ENCODE peak calls at places on chromosomes 6 and 20, in four cellular contexts. T is heart right ventricle, U is lung, J is adipocyte. V is an unnamed sample.

GRCh38 chr6:80633412-80633811 is 526.9 kb downstream of the BCKDHB start:
- DNase-seq in T (no peak), U (no peak), J (no peak), V (no peak)

GRCh38 chr6:165684333-165684732 is 21.3 kb upstream of the PDE10A start:
- DNase-seq in T (no peak), U (no peak), J (no peak), V (no peak)

GRCh38 chr6:35259946-35260626 is 551 bp downstream of the ZNF76 start:
- DNase-seq in T (peak; percentile 80), U (peak; percentile 83), J (no peak), V (peak; percentile 71)

GRCh38 chr20:52500150-52500549 is 308.6 kb upstream of the ZFP64 start:
- DNase-seq in T (no peak), U (no peak), J (no peak), V (no peak)

GRCh38 chr6:113690255-113690956 is 166.7 kb upstream of the MARCKS start:
- DNase-seq in T (no peak), U (no peak), J (peak; percentile 88), V (peak; percentile 78)

GRCh38 chr6:90088009-90088408 is 193.7 kb downstream of the GJA10 start:
- DNase-seq in T (no peak), U (no peak), J (peak; percentile 62), V (no peak)

GRCh38 chr6:169776379-169776778 is 25.0 kb downstream of the ERMARD start:
- DNase-seq in T (no peak), U (peak; percentile 16), J (no peak), V (no peak)

GRCh38 chr6:110618591-110619267 is 142.3 kb upstream of the SLC22A16 start:
- DNase-seq in T (no peak), U (no peak), J (peak; percentile 9), V (no peak)

GRCh38 chr6:48074368-48074767 is 36.6 kb downstream of the PTCHD4 start:
- DNase-seq in T (no peak), U (no peak), J (peak; percentile 50), V (peak; percentile 55)

GRCh38 chr6:158232445-158233213 is 64.5 kb downstream of the GTF2H5 start:
- DNase-seq in T (peak; percentile 66), U (peak; percentile 51), J (peak; percentile 81), V (peak; percentile 53)

GRCh38 chr6:24689964-24690363 is 23.1 kb downstream of the ACOT13 start:
- DNase-seq in T (no peak), U (no peak), J (peak; percentile 28), V (no peak)

GRCh38 chr20:53914861-53915458 is 155.4 kb downstream of the BCAS1 start:
- DNase-seq in T (no peak), U (no peak), J (peak; percentile 34), V (no peak)
- H3K4me3 ChIP-seq in T (peak overlapping the region; percentile 67), U (no peak overlapping the region), J (peak overlapping the region; percentile 85), V (peak overlapping the region; percentile 41)

DNA sequence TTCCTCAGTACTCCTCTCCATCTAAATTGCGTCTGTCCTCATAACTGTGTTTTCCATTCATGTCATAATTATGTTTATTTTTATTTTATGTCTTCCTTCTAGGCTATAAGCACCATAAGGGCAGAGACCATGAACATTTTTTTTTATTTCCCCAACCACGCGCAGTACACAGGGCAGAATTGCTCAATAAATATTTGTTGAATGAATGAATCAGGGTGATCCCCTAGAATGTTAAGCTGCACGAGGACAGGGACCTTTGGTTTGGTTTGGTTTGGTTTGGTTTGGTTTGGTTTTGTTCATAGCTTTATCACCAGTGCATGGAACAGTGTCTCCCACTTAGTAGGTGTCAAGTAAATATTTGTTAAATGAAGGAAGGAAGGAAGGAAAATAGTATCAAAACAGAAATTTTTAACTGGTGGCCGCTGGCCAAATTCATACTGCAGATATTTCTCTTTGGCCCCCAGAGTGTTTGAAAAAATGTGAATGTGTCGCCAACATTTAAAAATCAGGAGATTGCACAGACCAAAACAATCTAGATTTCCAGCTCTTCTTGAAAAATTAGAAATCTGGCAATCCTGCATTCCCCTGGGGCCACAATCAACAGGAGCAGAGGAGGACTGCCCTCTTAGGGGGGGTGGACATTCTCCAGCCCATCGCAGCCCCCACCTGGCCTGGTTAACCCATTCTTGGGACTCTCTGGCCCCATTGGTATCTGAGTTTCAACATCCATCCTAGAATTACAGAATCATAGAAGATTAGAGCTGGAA is 205.3 kb downstream of the EYA2 start:
- DNase-seq in T (peak; percentile 24), U (no peak), J (peak; percentile 57), V (no peak)
- H3K9me3 ChIP-seq in T (peaks cover 32% of the 10 kb centered on the region), U (peaks cover 8% of the 10 kb centered on the region), J (peaks cover 25% of the 10 kb centered on the region), V (peaks cover 13% of the 10 kb centered on the region)

DNA sequence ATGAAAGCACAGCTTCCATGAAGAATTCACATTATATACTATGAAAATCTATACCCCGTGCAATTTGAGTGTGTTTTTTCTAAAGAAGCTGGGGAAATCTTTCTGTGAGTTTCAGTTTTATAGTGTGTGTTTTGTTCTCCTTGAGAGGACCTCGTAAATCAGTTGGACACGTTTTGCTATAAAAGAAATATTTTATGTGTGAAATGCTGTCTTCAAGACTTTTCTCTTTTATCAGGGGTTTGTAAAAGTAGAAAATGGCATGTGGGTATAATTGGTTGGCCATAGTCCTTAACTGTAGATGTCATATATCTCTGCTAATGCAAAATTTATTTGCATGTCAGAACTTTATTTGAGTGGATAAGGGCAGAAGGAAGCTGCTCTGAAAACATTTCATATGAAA is 186.2 kb downstream of the CDH4 start:
- DNase-seq in T (no peak), U (no peak), J (no peak), V (no peak)
- H3K27me3 ChIP-seq in T (peaks cover 72% of the 10 kb centered on the region), U (no peaks in the 10 kb centered on the region), J (peaks cover 26% of the 10 kb centered on the region), V (peaks cover 14% of the 10 kb centered on the region)

GRCh38 chr6:118581489-118581959 is 33.4 kb downstream of the PLN start:
- DNase-seq in T (no peak), U (no peak), J (peak; percentile 77), V (no peak)
- H3K4me3 ChIP-seq in T (no peak overlapping the region), U (no peak overlapping the region), J (peak overlapping the region; percentile 29), V (no peak overlapping the region)

DNA sequence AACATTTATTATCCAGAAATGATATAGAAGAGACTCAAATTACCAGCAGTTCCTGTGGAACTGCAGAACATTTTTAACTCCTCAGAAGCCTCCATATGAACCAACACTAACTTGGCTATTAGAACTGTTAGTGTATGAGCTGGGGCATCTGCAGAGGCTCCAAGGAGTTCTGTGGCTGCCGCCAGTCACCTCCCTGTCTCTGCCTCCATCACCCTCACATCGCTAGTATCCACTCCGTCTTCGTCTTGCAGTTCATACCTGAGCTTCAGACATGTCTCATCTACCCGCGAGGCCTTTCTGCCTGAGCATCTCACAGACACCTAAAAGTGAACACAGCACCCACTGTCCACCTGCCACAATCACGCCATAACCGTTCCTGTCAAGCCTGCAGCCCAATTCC is 89.5 kb upstream of the CST7 start:
- DNase-seq in T (no peak), U (no peak), J (no peak), V (no peak)
- H3K9me3 ChIP-seq in T (peaks cover 14% of the 10 kb centered on the region), U (peaks cover 10% of the 10 kb centered on the region), J (peaks cover 17% of the 10 kb centered on the region), V (no peaks in the 10 kb centered on the region)

DNA sequence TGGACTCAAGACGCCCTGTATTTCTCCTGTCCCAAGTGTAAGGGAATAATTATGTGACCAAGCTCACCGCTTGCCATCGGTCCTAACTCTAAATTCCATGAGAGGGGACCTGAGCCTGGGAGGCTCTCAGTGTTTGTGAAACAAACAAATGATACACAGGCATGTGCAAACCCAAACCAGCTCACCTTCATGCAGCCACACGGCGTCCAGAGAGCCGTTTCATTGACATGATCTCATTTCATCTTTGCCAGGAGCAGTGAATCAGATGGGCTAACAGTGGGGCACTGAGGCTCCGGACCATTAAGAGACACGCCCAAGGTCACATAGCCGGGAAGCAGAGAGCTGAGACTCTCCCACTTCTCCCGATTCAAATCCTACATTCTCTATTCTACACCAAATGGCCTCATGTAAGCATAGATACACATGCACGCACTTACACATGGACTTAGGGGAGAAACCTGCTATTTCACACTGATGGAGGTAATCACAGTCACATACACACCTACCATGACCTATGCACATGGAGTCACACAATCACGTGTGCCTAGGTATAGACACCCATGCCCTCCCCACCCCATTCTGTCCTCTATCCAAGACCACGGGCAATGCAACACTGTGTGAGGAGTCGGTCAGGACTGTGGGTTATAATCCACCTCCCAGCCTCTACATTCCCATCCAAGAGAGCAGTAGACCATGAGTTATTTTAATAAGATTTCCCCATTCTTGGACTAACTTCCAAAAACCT is 1.1 kb downstream of the BNIP5 start:
- DNase-seq in T (no peak), U (no peak), J (no peak), V (no peak)
- H3K27me3 ChIP-seq in T (peaks cover 15% of the 10 kb centered on the region), U (no peaks in the 10 kb centered on the region), J (peaks cover 40% of the 10 kb centered on the region), V (no peaks in the 10 kb centered on the region)

DNA sequence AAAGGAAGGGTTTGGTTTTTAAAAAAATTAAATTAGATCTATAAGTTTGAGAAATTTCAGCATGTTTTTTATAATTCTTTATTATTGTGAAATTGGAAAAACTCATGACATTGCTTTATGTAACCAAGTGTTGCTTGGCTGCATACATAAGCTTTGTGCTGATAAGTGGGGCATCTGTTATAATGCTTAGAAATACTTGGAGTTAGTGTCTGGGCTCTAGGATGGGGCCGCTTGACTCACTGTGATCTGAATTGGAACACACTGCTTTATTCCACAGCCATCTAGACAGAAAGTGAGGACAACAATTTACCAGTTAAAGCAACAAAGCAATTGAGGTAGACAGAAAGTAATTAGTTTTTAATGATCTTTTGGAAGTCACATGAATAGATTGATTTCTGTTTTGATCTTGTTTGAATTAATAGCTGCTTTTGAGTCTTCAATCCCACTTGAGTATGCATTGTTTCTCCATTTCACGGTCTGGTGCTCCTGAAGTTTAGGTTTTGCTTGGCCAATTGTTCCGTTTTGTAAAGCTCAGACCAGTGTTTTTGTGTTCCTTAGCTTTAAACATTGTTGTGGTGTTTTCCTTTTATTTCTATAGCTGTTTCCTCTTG is 157.4 kb downstream of the TRMT11 start:
- DNase-seq in T (no peak), U (no peak), J (no peak), V (no peak)
- H3K4me3 ChIP-seq in T (no peak overlapping the region), U (no peak overlapping the region), J (peak overlapping the region; percentile 0), V (no peak overlapping the region)

GRCh38 chr6:22940571-22941290 is 371.4 kb downstream of the HDGFL1 start:
- DNase-seq in T (no peak), U (no peak), J (peak; percentile 83), V (no peak)
- H3K9me3 ChIP-seq in T (no peaks in the 10 kb centered on the region), U (no peaks in the 10 kb centered on the region), J (no peaks in the 10 kb centered on the region), V (no peaks in the 10 kb centered on the region)

GRCh38 chr20:62984666-62985065 is 22.1 kb downstream of the BHLHE23 start:
- DNase-seq in T (no peak), U (no peak), J (no peak), V (no peak)
- H3K27me3 ChIP-seq in T (peaks cover 87% of the 10 kb centered on the region), U (no peaks in the 10 kb centered on the region), J (peaks cover 72% of the 10 kb centered on the region), V (peaks cover 6% of the 10 kb centered on the region)

DNA sequence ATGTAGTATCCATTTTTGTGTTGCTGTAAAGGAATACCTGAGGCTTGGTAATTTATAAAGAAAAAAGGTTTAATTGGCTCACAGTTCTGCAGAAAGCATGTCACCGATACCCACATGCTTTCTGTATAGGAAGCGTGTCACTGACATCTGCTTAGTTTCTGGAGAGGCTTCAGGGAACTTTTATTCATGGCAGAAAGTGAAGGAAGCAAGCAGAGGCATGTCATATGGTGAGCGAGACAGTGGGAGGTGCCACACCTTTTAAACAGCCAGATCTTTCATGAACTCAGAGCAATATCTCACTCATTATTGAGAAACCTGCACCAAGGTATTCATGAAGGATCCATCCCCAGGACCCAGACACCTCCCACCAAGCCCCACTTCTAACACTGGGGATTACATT is 3.5 kb downstream of the SUMO4 start:
- DNase-seq in T (no peak), U (no peak), J (no peak), V (no peak)
- H3K4me3 ChIP-seq in T (no peak overlapping the region), U (no peak overlapping the region), J (no peak overlapping the region), V (no peak overlapping the region)